ENCODE peak calls at places on chromosome 4, in ten cellular contexts. X is MM.1S, O is ovary, B is suprapubic skin, C is left ventricle myocardium inferior, P is GM12865, T is fibroblast of lung, I is colonic mucosa, R is breast epithelium, L is HCT116. M is an unnamed sample.

GRCh38 chr4:98938386-98938785 is 9.5 kb upstream of the EIF4E start:
- DNase-seq in X (no peak), O (no peak), B (no peak), C (no peak), P (no peak), T (peak), I (no peak), R (no peak), L (no peak), M (peak)

GRCh38 chr4:84177831-84178230 is 321.3 kb downstream of the NKX6-1 start:
- DNase-seq in X (no peak), O (no peak), B (no peak), C (no peak), P (no peak), T (no peak), I (no peak), R (no peak), L (no peak), M (no peak)

GRCh38 chr4:137892134-137892533 is 350.0 kb downstream of the SLC7A11 start:
- DNase-seq in X (no peak), O (no peak), B (no peak), C (no peak), P (no peak), T (peak), I (no peak), R (no peak), L (no peak), M (peak)

GRCh38 chr4:41192136-41192535 is 22.2 kb downstream of the APBB2 start:
- DNase-seq in X (no peak), O (no peak), B (no peak), C (no peak), P (no peak), T (no peak), I (no peak), R (no peak), L (no peak), M (no peak)

GRCh38 chr4:31995943-31996901 is 1276.1 kb downstream of the PCDH7 start:
- DNase-seq in X (no peak), O (no peak), B (no peak), C (no peak), P (no peak), T (no peak), I (no peak), R (no peak), L (no peak), M (no peak)

GRCh38 chr4:94595880-94596483 is 144.2 kb downstream of the PDLIM5 start:
- DNase-seq in X (peak), O (no peak), B (no peak), C (no peak), P (peak), T (peak), I (no peak), R (no peak), L (peak), M (peak)

GRCh38 chr4:164293181-164293580 is 460.8 kb upstream of the SMIM31 start:
- DNase-seq in X (no peak), O (no peak), B (no peak), C (no peak), P (no peak), T (peak), I (no peak), R (no peak), L (no peak), M (no peak)

GRCh38 chr4:13656569-13656988 is 29.1 kb upstream of the BOD1L1 start:
- DNase-seq in X (peak), O (peak), B (no peak), C (peak), P (peak), T (peak), I (peak), R (peak), L (no peak), M (peak)

GRCh38 chr4:6699903-6700302 is 6.2 kb downstream of the S100P start:
- DNase-seq in X (no peak), O (no peak), B (no peak), C (no peak), P (no peak), T (no peak), I (no peak), R (no peak), L (no peak), M (no peak)

GRCh38 chr4:145098675-145099037 is 545 bp downstream of the ABCE1 start:
- DNase-seq in X (peak), O (no peak), B (no peak), C (no peak), P (peak), T (peak), I (peak), R (peak), L (peak), M (peak)

GRCh38 chr4:155025762-155026457 is 182.5 kb upstream of the NPY2R start:
- DNase-seq in X (peak), O (no peak), B (no peak), C (peak), P (peak), T (peak), I (peak), R (no peak), L (peak), M (peak)

GRCh38 chr4:154344686-154345085 is 146.9 kb downstream of the DCHS2 start:
- DNase-seq in X (no peak), O (no peak), B (no peak), C (no peak), P (peak), T (no peak), I (no peak), R (no peak), L (peak), M (no peak)

GRCh38 chr4:169826634-169827187 is 69.0 kb upstream of the HPF1 start:
- DNase-seq in X (no peak), O (no peak), B (no peak), C (no peak), P (no peak), T (no peak), I (no peak), R (no peak), L (no peak), M (no peak)

GRCh38 chr4:44493924-44494323 is 45.3 kb upstream of the KCTD8 start:
- DNase-seq in X (peak), O (no peak), B (no peak), C (no peak), P (peak), T (no peak), I (no peak), R (no peak), L (no peak), M (no peak)

GRCh38 chr4:113356452-113356851 is 307.0 kb downstream of the ANK2 start:
- DNase-seq in X (no peak), O (no peak), B (no peak), C (no peak), P (no peak), T (no peak), I (no peak), R (no peak), L (no peak), M (no peak)

GRCh38 chr4:113358784-113359183 is 309.3 kb downstream of the ANK2 start:
- DNase-seq in X (no peak), O (no peak), B (no peak), C (no peak), P (no peak), T (no peak), I (no peak), R (no peak), L (no peak), M (peak)

GRCh38 chr4:113350576-113350975 is 301.1 kb downstream of the ANK2 start:
- DNase-seq in X (peak), O (no peak), B (no peak), C (no peak), P (peak), T (peak), I (no peak), R (no peak), L (no peak), M (no peak)

DNA sequence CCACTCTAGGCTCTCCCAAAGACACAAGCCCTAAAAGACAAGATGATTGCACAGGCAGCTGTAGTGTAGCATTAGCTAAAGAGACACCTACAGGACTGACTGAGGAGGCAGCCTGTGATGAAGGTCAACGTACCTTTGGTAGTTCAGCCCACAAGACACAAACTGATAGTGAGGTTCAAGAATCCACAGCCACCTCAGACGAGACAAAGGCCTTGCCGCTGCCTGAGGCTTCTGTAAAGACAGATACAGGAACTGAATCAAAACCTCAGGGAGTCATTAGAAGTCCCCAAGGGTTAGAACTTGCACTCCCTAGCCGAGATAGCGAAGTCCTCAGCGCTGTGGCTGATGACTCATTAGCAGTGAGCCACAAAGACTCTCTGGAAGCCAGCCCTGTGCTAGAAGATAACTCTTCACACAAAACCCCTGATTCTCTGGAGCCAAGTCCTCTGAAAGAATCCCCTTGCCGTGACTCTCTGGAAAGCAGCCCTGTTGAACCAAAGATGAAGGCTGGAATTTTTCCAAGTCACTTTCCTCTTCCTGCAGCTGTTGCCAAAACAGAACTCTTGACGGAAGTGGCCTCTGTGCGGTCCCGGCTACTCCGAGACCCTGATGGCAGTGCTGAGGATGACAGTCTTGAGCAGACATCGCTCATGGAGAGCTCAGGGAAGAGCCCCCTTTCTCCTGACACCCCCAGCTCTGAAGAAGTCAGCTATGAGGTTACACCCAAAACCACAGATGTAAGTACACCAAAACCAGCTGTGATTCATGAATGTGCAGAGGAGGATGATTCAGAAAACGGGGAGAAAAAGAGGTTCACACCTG is 306.3 kb downstream of the ANK2 start:
- DNase-seq in X (peak), O (no peak), B (no peak), C (peak), P (peak), T (peak), I (no peak), R (no peak), L (peak), M (peak)
- H3K4me3 ChIP-seq in X (no peak), O (no peak), B (no peak), C (peak), P (no peak), T (no peak), I (no peak), R (no peak), L (peak), M (no peak)

DNA sequence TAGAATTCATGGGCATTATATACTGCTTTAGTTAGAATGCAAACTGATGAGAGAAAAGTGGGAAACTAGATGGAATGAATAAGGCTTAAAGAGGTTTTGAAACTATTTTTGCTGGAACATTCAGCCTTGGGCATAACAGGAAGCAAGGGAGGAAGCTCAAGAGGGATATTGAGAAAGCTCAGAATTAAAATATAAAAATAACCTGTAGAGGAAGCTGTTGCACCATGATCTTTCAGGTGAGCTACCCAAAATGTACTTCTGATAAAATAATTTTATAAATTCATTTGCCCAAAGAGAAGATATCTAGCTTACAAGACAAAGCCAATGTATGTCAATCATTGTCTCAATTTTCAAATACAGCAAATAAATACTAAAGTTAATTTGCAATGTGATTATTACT is 11.3 kb downstream of the GC start:
- DNase-seq in X (no peak), O (no peak), B (no peak), C (no peak), P (no peak), T (no peak), I (no peak), R (no peak), L (no peak), M (no peak)
- TF ChIP-seq CTCF in X (peak), O (no peak), B (no peak), C (peak), P (peak), T (no peak), I (peak), R (no peak), L (no peak), M (no peak)

GRCh38 chr4:75726577-75726976 is 2.2 kb downstream of the USO1 start:
- DNase-seq in X (no peak), O (no peak), B (no peak), C (no peak), P (no peak), T (no peak), I (no peak), R (no peak), L (no peak), M (peak)
- H3K4me3 ChIP-seq in X (no peak), O (no peak), B (no peak), C (peak), P (peak), T (peak), I (no peak), R (no peak), L (no peak), M (peak)

DNA sequence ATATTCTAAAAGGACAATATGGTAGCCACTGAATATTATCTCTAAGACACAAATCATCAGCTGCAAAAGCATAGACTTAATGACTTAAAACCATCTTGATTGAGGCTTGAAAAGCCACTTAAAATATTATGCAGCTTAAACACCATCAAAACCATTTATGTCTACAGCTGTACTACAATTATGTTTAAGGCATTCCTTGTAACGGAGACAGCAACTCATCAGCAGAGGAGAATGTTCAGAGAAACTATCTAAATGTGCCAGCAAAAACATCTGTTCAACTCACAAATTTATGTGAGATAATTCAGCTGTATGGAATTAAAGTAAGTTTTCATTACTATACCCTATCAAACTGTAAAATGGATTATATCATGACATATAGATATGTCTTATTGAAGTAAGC is 147.9 kb upstream of the CTSO start:
- DNase-seq in X (no peak), O (no peak), B (no peak), C (no peak), P (no peak), T (peak), I (no peak), R (no peak), L (no peak), M (peak)
- TF ChIP-seq CTCF in X (no peak), O (no peak), B (no peak), C (no peak), P (no peak), T (no peak), I (no peak), R (no peak), L (no peak), M (no peak)

DNA sequence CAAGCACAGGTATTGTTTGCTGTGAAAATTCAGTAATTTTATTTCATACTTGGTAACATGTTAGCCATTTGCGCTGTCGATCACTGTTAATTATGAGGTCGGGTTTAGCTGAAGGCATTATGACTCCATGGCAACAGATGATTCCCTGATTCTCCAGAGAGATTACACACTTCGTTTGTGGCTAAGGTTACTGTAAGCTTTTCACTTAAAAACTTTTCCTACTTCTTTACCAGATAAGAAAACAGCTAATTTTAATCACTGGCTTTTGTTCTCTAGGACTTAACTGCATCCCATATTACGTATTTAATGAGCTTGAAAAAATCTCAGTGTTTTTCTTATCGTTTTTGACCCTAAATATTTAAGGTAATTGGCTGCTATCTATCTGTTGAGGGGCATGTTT is 2.1 kb downstream of the GSTCD start:
- DNase-seq in X (no peak), O (no peak), B (no peak), C (no peak), P (no peak), T (peak), I (no peak), R (no peak), L (no peak), M (no peak)
- H3K4me3 ChIP-seq in X (no peak), O (no peak), B (no peak), C (no peak), P (no peak), T (no peak), I (no peak), R (no peak), L (no peak), M (no peak)

GRCh38 chr4:2180410-2180809 is 61.5 kb downstream of the HAUS3 start:
- DNase-seq in X (no peak), O (no peak), B (no peak), C (no peak), P (no peak), T (no peak), I (no peak), R (no peak), L (no peak), M (no peak)

GRCh38 chr4:2179717-2180116 is 62.2 kb downstream of the HAUS3 start:
- DNase-seq in X (no peak), O (no peak), B (no peak), C (no peak), P (no peak), T (no peak), I (no peak), R (no peak), L (no peak), M (no peak)

GRCh38 chr4:2178986-2179385 is 62.9 kb downstream of the HAUS3 start:
- DNase-seq in X (no peak), O (no peak), B (no peak), C (no peak), P (no peak), T (no peak), I (no peak), R (no peak), L (no peak), M (no peak)

GRCh38 chr4:2175990-2176698 is 65.8 kb downstream of the HAUS3 start:
- DNase-seq in X (no peak), O (no peak), B (no peak), C (no peak), P (no peak), T (no peak), I (no peak), R (no peak), L (no peak), M (no peak)

DNA sequence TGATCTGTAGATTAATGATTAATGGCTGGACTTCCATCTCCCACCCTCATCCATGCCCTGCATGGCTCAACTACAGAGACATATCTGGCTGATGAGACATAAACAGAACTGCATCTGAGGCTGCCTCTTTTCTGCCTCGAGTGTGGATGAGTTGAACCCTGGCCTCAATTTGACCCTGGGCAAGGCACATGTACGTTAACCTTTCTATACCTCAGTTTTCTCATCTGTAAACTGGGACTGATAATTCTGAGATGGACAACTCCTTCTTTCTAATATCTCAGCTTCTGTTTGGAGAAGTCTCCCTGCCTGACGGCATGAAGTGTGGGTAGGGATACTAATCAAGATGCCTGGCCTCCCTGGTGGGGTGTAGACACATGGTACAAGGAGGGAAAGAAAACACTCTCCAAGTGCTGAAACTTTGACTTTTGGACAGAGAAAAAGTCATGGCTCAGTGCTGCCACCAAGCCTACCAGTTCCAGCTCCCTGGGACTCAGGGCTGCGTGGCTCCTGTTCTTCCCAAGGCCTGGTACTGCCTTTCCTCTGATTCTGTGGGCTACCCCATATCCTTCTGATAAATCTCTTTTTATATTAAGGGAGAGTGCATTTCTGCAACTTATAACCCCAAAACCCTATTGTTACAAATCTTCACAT is 64.4 kb downstream of the HAUS3 start:
- DNase-seq in X (no peak), O (no peak), B (no peak), C (no peak), P (no peak), T (no peak), I (no peak), R (no peak), L (no peak), M (no peak)
- TF ChIP-seq CTCF in X (no peak), O (no peak), B (no peak), C (no peak), P (no peak), T (no peak), I (no peak), R (no peak), L (no peak), M (no peak)

GRCh38 chr4:133146192-133146573 is 2.9 kb upstream of the PCDH10 start:
- DNase-seq in X (no peak), O (no peak), B (no peak), C (no peak), P (no peak), T (no peak), I (no peak), R (no peak), L (no peak), M (no peak)
- H3K4me3 ChIP-seq in X (peak), O (no peak), B (peak), C (peak), P (no peak), T (peak), I (no peak), R (no peak), L (no peak), M (peak)